ENCODE peak calls at places on chromosomes 7 and 10, in five cellular contexts. B, E, J, Z and G are unnamed samples.

GRCh38 chr10:102628451-102628911 is 15.8 kb upstream of the TRIM8 start:
- DNase-seq in J (no peak), B (no peak), Z (peak; percentile 80), E (no peak), G (no peak)

GRCh38 chr7:71775648-71776047 is 636.5 kb downstream of the CALN1 start:
- DNase-seq in Z (no peak), J (no peak), B (no peak), E (no peak), G (no peak)

GRCh38 chr7:139846297-139846696 is 17.2 kb downstream of the TBXAS1 start:
- DNase-seq in E (no peak), B (no peak), Z (no peak), J (no peak), G (no peak)

GRCh38 chr10:30968711-30969110 is 63.0 kb downstream of the ZNF438 start:
- DNase-seq in E (no peak), J (no peak), Z (no peak), B (no peak), G (no peak)

GRCh38 chr10:78805176-78805575 is 263.6 kb upstream of the ZMIZ1 start:
- DNase-seq in B (no peak), E (peak; percentile 28), J (no peak), Z (no peak), G (no peak)

GRCh38 chr10:26860026-26860541 is 674 bp downstream of the ABI1 start:
- DNase-seq in Z (peak; percentile 84), B (peak; percentile 47), E (peak; percentile 55), J (peak; percentile 34), G (peak; percentile 28)

GRCh38 chr10:43892062-43892765 is 243.5 kb upstream of the ZNF32 start:
- DNase-seq in B (no peak), J (no peak), Z (no peak), E (no peak), G (no peak)

GRCh38 chr7:56097700-56098099 is 4.9 kb upstream of the PHKG1 start:
- DNase-seq in E (no peak), Z (no peak), J (no peak), B (no peak), G (no peak)

GRCh38 chr7:140638311-140638791 is 2.3 kb downstream of the DENND2A start:
- DNase-seq in E (no peak), J (no peak), B (peak; percentile 40), Z (no peak), G (no peak)

GRCh38 chr10:7027913-7028808 is 382.7 kb downstream of the SFMBT2 start:
- DNase-seq in Z (no peak), B (no peak), E (no peak), J (no peak), G (no peak)

GRCh38 chr7:146478975-146479492 is 362.4 kb downstream of the CNTNAP2 start:
- DNase-seq in J (no peak), Z (no peak), B (no peak), E (no peak), G (no peak)

GRCh38 chr10:88421590-88421989 is 161.5 kb downstream of the RNLS start:
- DNase-seq in J (no peak), B (no peak), E (no peak), Z (no peak), G (no peak)

GRCh38 chr7:155066417-155066950 is 3.6 kb upstream of the HTR5A start:
- DNase-seq in B (no peak), J (no peak), E (no peak), Z (no peak), G (no peak)

GRCh38 chr10:45441791-45442190 is 67.8 kb downstream of the ALOX5 start:
- DNase-seq in Z (peak; percentile 36), J (no peak), E (no peak), B (no peak), G (no peak)

GRCh38 chr7:48130658-48131108 is 40.6 kb upstream of the ABCA13 start:
- DNase-seq in J (no peak), E (no peak), B (no peak), Z (no peak), G (no peak)

GRCh38 chr7:55533050-55533728 is 39.1 kb downstream of the VOPP1 start:
- DNase-seq in Z (no peak), B (no peak), J (peak; percentile 39), E (no peak), G (no peak)

GRCh38 chr7:145848691-145849090 is 267.9 kb upstream of the CNTNAP2 start:
- DNase-seq in J (no peak), E (peak; percentile 51), B (peak; percentile 63), Z (no peak), G (no peak)

GRCh38 chr7:44285561-44285960 is 39.8 kb downstream of the CAMK2B start:
- DNase-seq in Z (peak; percentile 18), E (no peak), J (no peak), B (peak; percentile 2), G (no peak)

GRCh38 chr10:114051714-114052113 is 8.0 kb downstream of the ADRB1 start:
- DNase-seq in B (no peak), Z (no peak), J (no peak), E (no peak), G (no peak)